ENCODE peak calls at places on chromosomes 2 and 18, in five cellular contexts. N is ovary; L is adrenal gland; O is CD4-positive, alpha-beta memory T cell; S is lower lobe of right lung. J is an unnamed sample. For H3K4me1, the result is how much of the 10 kb centered on the place peaks cover.

GRCh38 chr2:36561223-36561944 is 36.6 kb downstream of the FEZ2 start:
- DNase-seq in N (no peak), L (peak), O (no peak), S (no peak), J (no peak)

GRCh38 chr2:232633413-232634318 is at the start of gene EFHD1:
- DNase-seq in N (peak), L (peak), O (peak), S (peak), J (no peak)

GRCh38 chr2:213475433-213475832 is 191.2 kb downstream of the SPAG16 start:
- DNase-seq in N (no peak), L (no peak), O (no peak), S (no peak), J (no peak)

GRCh38 chr18:68414407-68414806 is 300.5 kb downstream of the TMX3 start:
- DNase-seq in N (no peak), L (no peak), O (no peak), S (no peak), J (no peak)

GRCh38 chr18:7856733-7857132 is 289.6 kb downstream of the PTPRM start:
- DNase-seq in N (no peak), L (no peak), O (no peak), S (no peak), J (no peak)

GRCh38 chr2:239402666-239403065 is 1.8 kb upstream of the HDAC4 start:
- DNase-seq in N (no peak), L (peak), O (no peak), S (no peak), J (no peak)

GRCh38 chr2:1922402-1923025 is 178.2 kb upstream of the PXDN start:
- DNase-seq in N (no peak), L (no peak), O (no peak), S (no peak), J (no peak)

GRCh38 chr2:159010963-159011362 is 42.5 kb downstream of the TANC1 start:
- DNase-seq in N (no peak), L (no peak), O (no peak), S (no peak), J (no peak)

GRCh38 chr2:148607553-148607952 is 37.0 kb upstream of the EPC2 start:
- DNase-seq in N (no peak), L (no peak), O (no peak), S (peak), J (no peak)

GRCh38 chr2:46284812-46285211 is 12.4 kb upstream of the EPAS1 start:
- DNase-seq in N (no peak), L (no peak), O (no peak), S (no peak), J (no peak)

GRCh38 chr2:84494070-84494469 is 22.2 kb upstream of the DNAH6 start:
- DNase-seq in N (no peak), L (no peak), O (no peak), S (no peak), J (no peak)

DNA sequence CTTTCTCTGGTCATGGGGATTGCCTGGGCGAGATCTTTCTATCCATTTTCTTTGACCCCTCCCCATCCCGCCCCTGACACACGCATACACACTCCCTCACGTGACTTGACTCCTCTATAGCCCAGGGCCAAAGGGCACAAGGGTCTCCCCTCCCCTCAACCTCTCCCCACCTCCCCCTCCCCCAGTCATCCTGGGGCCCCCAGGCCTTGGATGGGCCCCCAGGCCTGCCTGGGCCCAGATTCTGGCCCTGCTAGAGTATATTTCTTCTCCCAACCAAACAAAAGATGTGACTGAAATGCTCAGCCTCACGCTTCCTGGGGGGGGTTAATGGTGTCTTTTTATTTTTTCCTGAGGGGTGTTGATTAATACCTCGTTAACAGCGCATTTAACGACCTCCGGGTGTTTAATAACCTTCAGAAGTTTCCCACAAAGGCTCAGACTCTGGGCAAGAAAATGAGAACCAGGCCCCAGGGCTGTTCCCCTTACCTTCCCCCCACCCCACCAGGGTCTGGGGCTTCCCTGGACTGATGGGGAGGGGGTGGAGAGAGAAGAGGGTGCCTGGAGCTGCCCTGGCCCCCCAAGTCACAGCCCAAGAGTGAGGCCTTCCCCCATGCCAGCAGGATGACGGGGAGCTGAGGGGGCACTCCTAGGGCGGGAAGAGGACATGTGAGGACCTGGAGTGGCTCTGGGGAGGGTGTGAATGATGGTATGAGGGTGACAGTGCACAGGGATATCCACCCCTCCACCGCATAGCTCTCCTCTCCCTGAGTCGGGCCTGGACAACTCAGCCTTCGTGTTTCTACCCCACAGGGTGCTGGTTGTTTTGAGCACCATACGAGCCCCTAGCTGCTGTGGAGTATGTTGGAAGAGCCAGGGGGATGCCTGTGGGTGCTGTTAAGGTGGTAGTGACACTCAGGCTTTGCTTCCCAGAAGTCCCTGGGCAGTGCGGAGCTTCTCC is 3.6 kb downstream of the PKDCC start:
- DNase-seq in N (no peak), L (no peak), O (no peak), S (no peak), J (no peak)
- H3K4me1 ChIP-seq in N (under half), L (half or more), O (under half), S (under half), J (under half)

GRCh38 chr2:44152865-44153264 is 15.8 kb upstream of the PPM1B start:
- DNase-seq in N (no peak), L (no peak), O (no peak), S (no peak), J (no peak)

GRCh38 chr2:44150473-44150872 is 18.2 kb upstream of the PPM1B start:
- DNase-seq in N (no peak), L (no peak), O (no peak), S (no peak), J (no peak)

DNA sequence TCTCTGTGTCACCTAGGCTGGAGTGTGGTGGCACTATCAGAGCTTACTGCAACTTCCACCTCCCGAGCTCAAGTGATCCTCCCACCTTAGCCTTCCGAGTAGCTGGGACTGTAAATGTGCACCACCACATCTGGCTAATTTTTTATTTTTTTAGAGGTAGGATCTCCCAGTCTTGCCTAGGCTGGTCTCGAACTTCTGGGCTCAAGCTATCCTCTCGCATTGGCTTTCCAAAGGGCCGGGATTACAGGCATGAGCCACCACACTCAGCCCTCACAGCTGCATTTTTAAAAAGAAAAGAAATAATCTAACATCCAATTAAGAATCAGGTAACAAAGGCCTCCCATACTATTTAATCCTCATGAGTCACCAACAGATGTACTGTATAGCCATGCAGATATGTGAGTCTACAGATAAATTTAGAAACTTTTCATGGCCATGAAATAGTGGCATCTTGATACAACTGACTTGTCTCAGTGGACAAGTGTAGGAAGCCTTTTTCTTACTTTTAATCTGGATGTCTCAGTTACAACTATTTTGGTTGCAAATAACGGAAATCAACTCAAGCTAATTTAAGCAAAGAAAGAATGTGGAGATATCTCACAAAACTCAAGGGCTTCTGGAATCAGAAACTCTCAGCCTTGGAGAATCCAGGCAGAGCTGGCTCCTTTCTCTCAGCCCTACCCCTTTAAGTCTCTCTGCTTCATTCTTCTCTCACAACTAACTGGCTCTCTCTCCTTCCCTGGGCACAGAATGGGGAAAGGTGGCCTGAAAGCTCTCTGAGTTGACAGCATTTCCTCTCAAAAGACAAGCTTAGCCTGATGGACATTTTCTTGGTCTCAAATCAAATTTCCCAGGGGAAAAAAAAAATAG is 12.9 kb upstream of the PPM1B start:
- DNase-seq in N (no peak), L (no peak), O (no peak), S (no peak), J (no peak)
- H3K27ac ChIP-seq in N (no peak), L (no peak), O (no peak), S (no peak), J (no peak)

GRCh38 chr2:166417669-166418068 is 41.9 kb upstream of the SCN9A start:
- DNase-seq in N (no peak), L (no peak), O (no peak), S (no peak), J (no peak)
- H3K4me1 ChIP-seq in N (under half), L (under half), O (under half), S (under half), J (under half)

DNA sequence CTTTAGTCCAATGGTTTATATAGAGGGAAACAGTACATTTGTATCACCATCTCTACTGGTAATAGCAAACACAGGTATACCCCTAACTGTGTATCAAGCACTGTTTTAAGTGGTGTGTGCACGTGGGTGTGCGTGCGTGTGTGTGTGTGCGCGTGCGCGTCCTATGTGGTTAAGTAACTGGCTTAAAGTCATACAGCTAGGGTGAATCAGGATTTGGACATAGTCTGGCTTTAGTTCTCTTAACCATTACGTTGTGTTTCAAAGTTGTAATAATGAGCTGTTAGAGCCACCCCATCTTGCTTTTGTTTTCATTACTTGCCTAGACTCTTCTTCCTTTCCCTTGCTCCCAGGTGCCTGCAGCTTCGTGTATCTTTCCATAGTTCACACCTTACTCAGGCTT is 2.1 kb downstream of the HADHB start:
- DNase-seq in N (no peak), L (no peak), O (peak), S (no peak), J (no peak)
- H3K27ac ChIP-seq in N (no peak), L (peak), O (no peak), S (no peak), J (peak)

GRCh38 chr2:236691799-236692167 is 122.2 kb downstream of the ACKR3 start:
- DNase-seq in N (no peak), L (no peak), O (no peak), S (no peak), J (peak)
- H3K4me1 ChIP-seq in N (under half), L (under half), O (under half), S (under half), J (under half)

GRCh38 chr2:16400127-16400623 is 265.5 kb downstream of the CYRIA start:
- DNase-seq in N (no peak), L (no peak), O (no peak), S (no peak), J (no peak)
- H3K27ac ChIP-seq in N (no peak), L (no peak), O (no peak), S (no peak), J (no peak)

GRCh38 chr18:79600141-79600540 is 79.5 kb upstream of the CTDP1 start:
- DNase-seq in N (no peak), L (no peak), O (no peak), S (peak), J (peak)
- H3K4me1 ChIP-seq in N (under half), L (under half), O (under half), S (under half), J (under half)